ENCODE peak calls at places on chromosomes 7 and 10, in nine cellular contexts. One of them, this sample, is unnamed.

GRCh38 chr10:91434041-91434440 is 23.9 kb downstream of the HECTD2 start:
- DNase-seq in NB4: no peak
- DNase-seq in GM23338: no peak
- DNase-seq in cerebellum: no peak
- DNase-seq in epithelial cell of prostate: no peak
- DNase-seq in neuronal stem cell: no peak
- DNase-seq in myocyte: no peak
- DNase-seq in A549: no peak
- DNase-seq in T-helper 1 cell: no peak
- DNase-seq in this sample: no peak

GRCh38 chr7:121107923-121108498 is 119.5 kb downstream of the CPED1 start:
- DNase-seq in GM23338: peak; percentile 85
- DNase-seq in myocyte: peak; percentile 86
- DNase-seq in NB4: peak; percentile 65
- DNase-seq in epithelial cell of prostate: peak; percentile 10
- DNase-seq in cerebellum: peak; percentile 38
- DNase-seq in T-helper 1 cell: no peak
- DNase-seq in A549: peak; percentile 13
- DNase-seq in neuronal stem cell: peak; percentile 57
- DNase-seq in this sample: peak; percentile 24

GRCh38 chr7:96547371-96547811 is 162.3 kb downstream of the SEM1 start:
- DNase-seq in GM23338: no peak
- DNase-seq in T-helper 1 cell: no peak
- DNase-seq in epithelial cell of prostate: no peak
- DNase-seq in A549: no peak
- DNase-seq in myocyte: no peak
- DNase-seq in neuronal stem cell: no peak
- DNase-seq in cerebellum: no peak
- DNase-seq in NB4: no peak
- DNase-seq in this sample: no peak

GRCh38 chr10:84715911-84716310 is 387.5 kb downstream of the CCSER2 start:
- DNase-seq in A549: peak; percentile 10
- DNase-seq in cerebellum: no peak
- DNase-seq in neuronal stem cell: peak; percentile 40
- DNase-seq in T-helper 1 cell: no peak
- DNase-seq in NB4: peak; percentile 61
- DNase-seq in epithelial cell of prostate: no peak
- DNase-seq in myocyte: no peak
- DNase-seq in GM23338: peak; percentile 81
- DNase-seq in this sample: peak; percentile 34

GRCh38 chr7:127304087-127304486 is 51.3 kb upstream of the GRM8 start:
- DNase-seq in GM23338: peak; percentile 46
- DNase-seq in neuronal stem cell: no peak
- DNase-seq in A549: no peak
- DNase-seq in NB4: no peak
- DNase-seq in T-helper 1 cell: no peak
- DNase-seq in cerebellum: no peak
- DNase-seq in epithelial cell of prostate: no peak
- DNase-seq in myocyte: no peak
- DNase-seq in this sample: no peak

GRCh38 chr7:17913250-17913649 is 27.0 kb downstream of the SNX13 start:
- DNase-seq in epithelial cell of prostate: no peak
- DNase-seq in cerebellum: no peak
- DNase-seq in A549: no peak
- DNase-seq in neuronal stem cell: no peak
- DNase-seq in GM23338: no peak
- DNase-seq in NB4: no peak
- DNase-seq in myocyte: no peak
- DNase-seq in T-helper 1 cell: no peak
- DNase-seq in this sample: no peak

GRCh38 chr7:134480202-134480601 is 21.3 kb upstream of the AKR1B1 start:
- DNase-seq in NB4: no peak
- DNase-seq in epithelial cell of prostate: no peak
- DNase-seq in T-helper 1 cell: no peak
- DNase-seq in neuronal stem cell: no peak
- DNase-seq in cerebellum: no peak
- DNase-seq in myocyte: no peak
- DNase-seq in GM23338: no peak
- DNase-seq in A549: no peak
- DNase-seq in this sample: no peak

GRCh38 chr7:102444961-102445673 is 11.7 kb downstream of the ORAI2 start:
- DNase-seq in cerebellum: no peak
- DNase-seq in GM23338: no peak
- DNase-seq in NB4: no peak
- DNase-seq in T-helper 1 cell: no peak
- DNase-seq in A549: no peak
- DNase-seq in epithelial cell of prostate: no peak
- DNase-seq in neuronal stem cell: no peak
- DNase-seq in myocyte: no peak
- DNase-seq in this sample: no peak

This sample was measured in Calu3.